ENCODE peak calls at places on chromosomes 12 and 14, in six cellular contexts. P, T, V, N, D and H are unnamed samples.
A peak's percentile ranks its signal among the peaks of the same experiment; 100 is the strongest.

GRCh38 chr12:50110127-50110761 is 1.8 kb upstream of the COX14 start:
- DNase-seq in P (peak; percentile 46), T (peak; percentile 66), V (no peak), N (no peak), D (no peak), H (no peak)

GRCh38 chr14:80951491-80951890 is 3.9 kb upstream of the TSHR start:
- DNase-seq in P (no peak), T (no peak), V (no peak), N (no peak), D (no peak), H (no peak)

GRCh38 chr14:52876806-52877205 is 74.0 kb downstream of the FERMT2 start:
- DNase-seq in P (no peak), T (no peak), V (no peak), N (no peak), D (peak; percentile 8), H (no peak)

GRCh38 chr12:120048258-120048657 is 59.2 kb downstream of the BICDL1 start:
- DNase-seq in P (no peak), T (no peak), V (no peak), N (no peak), D (no peak), H (no peak)

GRCh38 chr12:110913119-110914056 is 7.0 kb downstream of the MYL2 start:
- DNase-seq in P (no peak), T (peak; percentile 54), V (no peak), N (no peak), D (no peak), H (no peak)

GRCh38 chr14:79044894-79045624 is 874.9 kb downstream of the NRXN3 start:
- DNase-seq in P (peak; percentile 33), T (no peak), V (no peak), N (no peak), D (peak; percentile 87), H (no peak)

GRCh38 chr12:989751-990278 is 1.2 kb upstream of the ERC1 start:
- DNase-seq in P (peak; percentile 84), T (no peak), V (peak; percentile 68), N (peak; percentile 12), D (peak; percentile 88), H (peak; percentile 61)

GRCh38 chr12:26514364-26514763 is 318.6 kb downstream of the ITPR2 start:
- DNase-seq in P (no peak), T (no peak), V (no peak), N (no peak), D (peak; percentile 1), H (no peak)

GRCh38 chr12:110583137-110584059 is at the start of gene PPTC7:
- DNase-seq in P (peak; percentile 97), T (peak; percentile 75), V (peak; percentile 97), N (peak; percentile 99), D (peak; percentile 99), H (peak; percentile 99)

GRCh38 chr12:43789941-43790340 is 16.2 kb downstream of the TWF1 start:
- DNase-seq in P (no peak), T (no peak), V (no peak), N (no peak), D (peak; percentile 24), H (no peak)

GRCh38 chr12:58942345-58942744 is 22.0 kb upstream of the LRIG3 start:
- DNase-seq in P (no peak), T (no peak), V (no peak), N (no peak), D (no peak), H (no peak)

GRCh38 chr12:75815756-75816155 is 215.8 kb downstream of the PHLDA1 start:
- DNase-seq in P (no peak), T (no peak), V (no peak), N (no peak), D (peak; percentile 57), H (no peak)

GRCh38 chr12:54622463-54623183 is 12.1 kb downstream of the LACRT start:
- DNase-seq in P (no peak), T (no peak), V (no peak), N (no peak), D (peak; percentile 12), H (no peak)

GRCh38 chr12:52561880-52562449 is 9.0 kb upstream of the KRT71 start:
- DNase-seq in P (no peak), T (no peak), V (no peak), N (peak; percentile 55), D (peak; percentile 22), H (no peak)

GRCh38 chr12:116639765-116640164 is 80.6 kb downstream of the MAP1LC3B2 start:
- DNase-seq in P (no peak), T (no peak), V (no peak), N (no peak), D (no peak), H (no peak)